ENCODE peak calls at places on chromosome 20, in five cellular contexts. L is breast epithelium, F is lower leg skin, I is coronary artery, V is AG09309. B is an unnamed sample.

GRCh38 chr20:15882553-15882952 is 690.7 kb downstream of the KIF16B start:
- DNase-seq in F (no peak), I (no peak), L (no peak), V (no peak), B (no peak)

GRCh38 chr20:46594725-46595124 is 44.3 kb upstream of the OCSTAMP start:
- DNase-seq in V (no peak), I (no peak), L (no peak), F (peak; percentile 10), B (no peak)

GRCh38 chr20:49741940-49742339 is 28.3 kb upstream of the B4GALT5 start:
- DNase-seq in V (no peak), L (no peak), I (no peak), F (no peak), B (no peak)

GRCh38 chr20:286508-286907 is 4.0 kb downstream of the C20orf96 start:
- DNase-seq in L (no peak), F (no peak), V (no peak), I (no peak), B (no peak)

GRCh38 chr20:57884956-57885355 is 175.1 kb upstream of the PMEPA1 start:
- DNase-seq in I (peak; percentile 46), F (peak; percentile 54), V (no peak), L (no peak), B (no peak)

GRCh38 chr20:63553251-63553932 is 567 bp upstream of the FNDC11 start:
- DNase-seq in V (no peak), F (peak; percentile 97), L (peak; percentile 75), I (peak; percentile 86), B (peak; percentile 36)

GRCh38 chr20:33415948-33416347 is 14.6 kb upstream of the CDK5RAP1 start:
- DNase-seq in L (no peak), V (no peak), I (no peak), F (no peak), B (no peak)

GRCh38 chr20:56391596-56392281 is at the start of gene AURKA:
- DNase-seq in V (no peak), L (no peak), F (no peak), I (no peak), B (no peak)

GRCh38 chr20:47358672-47359532 is 2.4 kb upstream of the ZMYND8 start:
- DNase-seq in L (peak; percentile 97), I (peak; percentile 91), V (peak; percentile 96), F (peak; percentile 96), B (no peak)

GRCh38 chr20:47993817-47994216 is 208.5 kb upstream of the SULF2 start:
- DNase-seq in I (peak; percentile 45), F (peak; percentile 6), V (no peak), L (no peak), B (no peak)

GRCh38 chr20:47751449-47751848 is 33.8 kb downstream of the SULF2 start:
- DNase-seq in I (no peak), L (no peak), F (no peak), V (no peak), B (no peak)

GRCh38 chr20:47665221-47665991 is 119.9 kb downstream of the SULF2 start:
- DNase-seq in V (no peak), F (peak; percentile 79), L (no peak), I (no peak), B (no peak)

GRCh38 chr20:38008233-38008944 is 24.9 kb downstream of the TTI1 start:
- DNase-seq in F (no peak), V (no peak), L (no peak), I (no peak), B (no peak)

GRCh38 chr20:58550661-58551060 is 35.5 kb upstream of the APCDD1L start:
- DNase-seq in L (peak; percentile 22), F (peak; percentile 26), V (peak; percentile 39), I (peak; percentile 54), B (peak; percentile 61)

GRCh38 chr20:48616481-48616880 is 211.3 kb downstream of the PREX1 start:
- DNase-seq in V (no peak), F (no peak), L (no peak), I (no peak), B (no peak)

GRCh38 chr20:32987044-32987825 is 17.0 kb downstream of the SUN5 start:
- DNase-seq in V (no peak), F (no peak), L (no peak), I (no peak), B (no peak)

GRCh38 chr20:49615401-49616153 is 47.6 kb upstream of the PTGIS start:
- DNase-seq in L (no peak), I (no peak), V (no peak), F (no peak), B (no peak)

GRCh38 chr20:55514498-55514897 is 490.8 kb downstream of the CBLN4 start:
- DNase-seq in F (no peak), L (no peak), V (no peak), I (no peak), B (no peak)

GRCh38 chr20:56628015-56628872 is 862 bp upstream of the TFAP2C start:
- DNase-seq in F (no peak), L (no peak), I (no peak), V (no peak), B (no peak)

GRCh38 chr20:43954704-43955243 is 40.1 kb downstream of the TOX2 start:
- DNase-seq in F (no peak), V (no peak), I (no peak), L (no peak), B (no peak)

GRCh38 chr20:12925863-12926547 is 82.8 kb upstream of the SPTLC3 start:
- DNase-seq in I (no peak), F (no peak), V (no peak), L (no peak), B (no peak)

GRCh38 chr20:11564491-11564890 is 353.2 kb upstream of the BTBD3 start:
- DNase-seq in F (no peak), L (no peak), V (no peak), I (no peak), B (no peak)

GRCh38 chr20:37365760-37366638 is 20.1 kb downstream of the SRC start:
- DNase-seq in V (no peak), F (no peak), I (no peak), L (no peak), B (no peak)

GRCh38 chr20:44745560-44746366 is at the start of gene KCNK15:
- DNase-seq in F (peak; percentile 93), I (no peak), L (peak; percentile 28), V (no peak), B (no peak)

GRCh38 chr20:23928788-23929187 is 49.2 kb upstream of the CST5 start:
- DNase-seq in L (no peak), I (peak; percentile 35), V (no peak), F (no peak), B (no peak)

GRCh38 chr20:6590891-6591679 is 176.4 kb upstream of the BMP2 start:
- DNase-seq in V (peak; percentile 3), L (no peak), F (no peak), I (no peak), B (peak; percentile 63)

GRCh38 chr20:62914970-62915457 is 11.3 kb downstream of the DIDO1 start:
- DNase-seq in L (no peak), V (no peak), F (no peak), I (no peak), B (no peak)

GRCh38 chr20:61328906-61329558 is 77.0 kb downstream of the CDH4 start:
- DNase-seq in L (no peak), V (no peak), I (peak; percentile 81), F (no peak), B (no peak)

GRCh38 chr20:13260620-13261279 is 39.7 kb downstream of the ISM1 start:
- DNase-seq in L (no peak), I (no peak), V (peak; percentile 52), F (peak; percentile 49), B (no peak)

GRCh38 chr20:11080010-11080409 is 406.2 kb upstream of the JAG1 start:
- DNase-seq in F (no peak), V (no peak), L (no peak), I (no peak), B (no peak)

GRCh38 chr20:49132995-49133451 is 55.1 kb downstream of the STAU1 start:
- DNase-seq in F (no peak), L (no peak), V (peak; percentile 44), I (peak; percentile 2), B (peak; percentile 84)

GRCh38 chr20:50085481-50086365 is 27.2 kb downstream of the UBE2V1 start:
- DNase-seq in I (no peak), F (peak; percentile 84), V (no peak), L (no peak), B (peak; percentile 57)

DNA sequence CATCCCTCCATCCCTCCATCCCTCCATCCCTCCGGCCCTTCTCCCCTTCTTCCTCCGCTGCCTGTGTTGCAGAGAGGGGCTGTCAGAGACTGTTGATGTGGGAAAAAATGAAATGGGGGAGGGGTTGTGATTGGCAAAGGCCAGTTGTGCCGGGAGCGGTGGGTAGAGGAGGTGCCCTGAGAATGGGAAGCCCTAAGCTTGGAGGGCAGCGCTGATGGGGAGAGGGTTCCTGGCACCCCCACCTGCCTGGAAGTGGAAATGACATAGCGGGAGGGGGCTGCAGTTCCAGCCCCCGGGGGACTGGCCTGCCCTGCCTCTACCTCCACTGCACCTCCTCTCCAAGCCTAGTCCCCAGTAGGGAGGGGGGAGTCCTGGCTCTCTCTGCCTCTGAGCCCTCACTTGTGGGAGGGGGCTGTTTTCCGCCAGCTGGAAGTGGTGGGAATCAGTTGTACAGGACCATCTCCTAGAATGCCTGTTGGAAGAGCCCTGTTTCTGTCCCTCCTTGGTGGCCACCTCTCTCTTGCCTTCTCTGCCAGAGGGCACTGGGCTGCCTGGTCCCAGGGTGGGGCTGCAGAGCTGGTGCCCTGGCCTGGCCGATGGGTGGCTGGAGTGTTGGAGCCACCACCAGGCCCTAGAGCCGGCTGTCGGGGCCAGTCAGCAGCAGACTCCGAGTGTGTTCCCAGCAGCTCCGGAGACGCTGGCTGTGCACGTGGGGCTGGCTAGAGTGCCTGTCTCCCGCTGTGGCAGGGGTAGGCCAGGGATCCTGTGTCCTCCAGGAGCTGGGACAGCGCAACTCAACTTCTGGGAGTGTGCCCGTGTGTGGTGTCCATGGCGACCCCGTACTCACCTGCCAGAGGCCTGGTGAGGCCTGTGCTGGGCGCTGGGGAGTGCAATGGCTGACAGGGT is 1.5 kb downstream of the DLGAP4 start:
- DNase-seq in V (no peak), L (no peak), I (peak; percentile 64), F (peak; percentile 76), B (no peak)
- H3K4me3 ChIP-seq in V (no peak overlapping the region), L (no peak overlapping the region), I (no peak overlapping the region), F (no peak overlapping the region), B (no peak overlapping the region)

GRCh38 chr20:18802012-18802634 is 11.5 kb upstream of the SCP2D1 start:
- DNase-seq in I (no peak), F (no peak), L (no peak), V (no peak), B (no peak)
- TF ChIP-seq CTCF in I (no peak), F (no peak), L (no peak), V (no peak), B (no peak)

GRCh38 chr20:31694842-31695593 is 27.6 kb downstream of the BCL2L1 start:
- DNase-seq in V (no peak), L (no peak), F (no peak), I (no peak), B (no peak)
- H3K4me3 ChIP-seq in V (no peak overlapping the region), L (no peak overlapping the region), F (no peak overlapping the region), I (no peak overlapping the region), B (no peak overlapping the region)

DNA sequence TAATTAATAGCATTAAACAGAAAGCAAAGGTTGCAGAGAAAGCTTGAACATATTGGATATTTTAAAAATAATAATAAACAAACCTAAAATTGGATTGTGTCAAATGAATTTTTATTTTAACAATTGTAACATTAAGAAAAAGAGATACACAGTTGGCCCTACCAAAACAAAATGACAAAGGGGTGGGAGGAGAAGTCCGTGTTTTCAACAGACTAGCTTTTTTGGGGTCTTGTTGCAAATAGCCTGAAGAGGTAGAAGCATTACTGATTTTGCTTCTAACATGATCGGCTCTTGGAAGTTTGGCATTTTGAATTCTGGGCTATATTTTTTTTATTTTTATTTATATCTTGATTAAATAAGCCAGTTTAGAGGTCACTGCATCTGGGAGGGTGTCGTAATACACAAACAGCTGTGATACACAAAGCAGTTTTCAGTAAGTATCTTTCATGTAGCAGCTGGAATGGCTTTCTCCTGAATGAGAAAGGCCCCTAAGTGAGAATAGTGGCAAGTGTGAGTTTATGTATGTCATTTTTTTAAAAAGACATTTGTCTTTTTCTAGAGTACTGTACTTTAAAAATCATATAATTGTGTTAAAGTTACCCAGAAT is 85.5 kb upstream of the ZNF217 start:
- DNase-seq in V (no peak), I (no peak), L (no peak), F (no peak), B (no peak)
- TF ChIP-seq CTCF in V (no peak), I (no peak), L (no peak), F (no peak), B (no peak)

B was measured in astrocyte of the cerebellum.